ENCODE peak calls at places on chromosomes 11 and 22, in nine cellular contexts. One of them, this sample, is unnamed.

GRCh38 chr22:35549338-35549737 is 8.7 kb downstream of the RASD2 start:
- DNase-seq in astrocyte of the spinal cord: no peak
- DNase-seq in colonic mucosa: no peak
- DNase-seq in AG10803: no peak
- DNase-seq in dorsolateral prefrontal cortex: peak
- DNase-seq in CD4-positive, alpha-beta T cell: no peak
- DNase-seq in GM23338: no peak
- DNase-seq in GM13976: no peak
- DNase-seq in cardiac fibroblast: peak
- DNase-seq in this sample: no peak

GRCh38 chr11:75966546-75967287 is 151.7 kb downstream of the UVRAG start:
- DNase-seq in cardiac fibroblast: peak
- DNase-seq in GM13976: peak
- DNase-seq in dorsolateral prefrontal cortex: no peak
- DNase-seq in AG10803: peak
- DNase-seq in GM23338: peak
- DNase-seq in CD4-positive, alpha-beta T cell: no peak
- DNase-seq in colonic mucosa: no peak
- DNase-seq in astrocyte of the spinal cord: peak
- DNase-seq in this sample: no peak

GRCh38 chr11:62680825-62681240 is 2.0 kb upstream of the UBXN1 start:
- DNase-seq in colonic mucosa: peak
- DNase-seq in cardiac fibroblast: peak
- DNase-seq in GM13976: peak
- DNase-seq in dorsolateral prefrontal cortex: no peak
- DNase-seq in CD4-positive, alpha-beta T cell: no peak
- DNase-seq in AG10803: peak
- DNase-seq in astrocyte of the spinal cord: peak
- DNase-seq in GM23338: peak
- DNase-seq in this sample: no peak

GRCh38 chr11:107218123-107219084 is 200.1 kb upstream of the GUCY1A2 start:
- DNase-seq in GM13976: no peak
- DNase-seq in astrocyte of the spinal cord: no peak
- DNase-seq in cardiac fibroblast: no peak
- DNase-seq in GM23338: no peak
- DNase-seq in AG10803: no peak
- DNase-seq in dorsolateral prefrontal cortex: no peak
- DNase-seq in CD4-positive, alpha-beta T cell: no peak
- DNase-seq in colonic mucosa: no peak
- DNase-seq in this sample: no peak

GRCh38 chr11:57094206-57094940 is 87.4 kb upstream of the LRRC55 start:
- DNase-seq in astrocyte of the spinal cord: no peak
- DNase-seq in AG10803: peak
- DNase-seq in GM13976: no peak
- DNase-seq in cardiac fibroblast: peak
- DNase-seq in CD4-positive, alpha-beta T cell: no peak
- DNase-seq in colonic mucosa: no peak
- DNase-seq in GM23338: no peak
- DNase-seq in dorsolateral prefrontal cortex: no peak
- DNase-seq in this sample: no peak

GRCh38 chr22:21044931-21045584 is 688 bp upstream of the LRRC74B start:
- DNase-seq in CD4-positive, alpha-beta T cell: no peak
- DNase-seq in AG10803: peak
- DNase-seq in GM13976: no peak
- DNase-seq in GM23338: peak
- DNase-seq in cardiac fibroblast: peak
- DNase-seq in colonic mucosa: no peak
- DNase-seq in astrocyte of the spinal cord: peak
- DNase-seq in dorsolateral prefrontal cortex: no peak
- DNase-seq in this sample: no peak

GRCh38 chr11:77705195-77705876 is 67.7 kb upstream of the CLNS1A start:
- DNase-seq in CD4-positive, alpha-beta T cell: no peak
- DNase-seq in dorsolateral prefrontal cortex: no peak
- DNase-seq in colonic mucosa: no peak
- DNase-seq in GM13976: no peak
- DNase-seq in cardiac fibroblast: peak
- DNase-seq in astrocyte of the spinal cord: peak
- DNase-seq in GM23338: peak
- DNase-seq in AG10803: peak
- DNase-seq in this sample: no peak

GRCh38 chr11:88208742-88209141 is 33.5 kb upstream of the RAB38 start:
- DNase-seq in colonic mucosa: no peak
- DNase-seq in GM23338: no peak
- DNase-seq in cardiac fibroblast: peak
- DNase-seq in dorsolateral prefrontal cortex: no peak
- DNase-seq in AG10803: no peak
- DNase-seq in CD4-positive, alpha-beta T cell: no peak
- DNase-seq in astrocyte of the spinal cord: no peak
- DNase-seq in GM13976: no peak
- DNase-seq in this sample: no peak

GRCh38 chr11:706439-706956 is 467 bp downstream of the EPS8L2 start:
- DNase-seq in CD4-positive, alpha-beta T cell: no peak
- DNase-seq in astrocyte of the spinal cord: peak
- DNase-seq in GM13976: no peak
- DNase-seq in GM23338: no peak
- DNase-seq in cardiac fibroblast: peak
- DNase-seq in dorsolateral prefrontal cortex: no peak
- DNase-seq in AG10803: peak
- DNase-seq in colonic mucosa: peak
- DNase-seq in this sample: peak

GRCh38 chr11:58621586-58622262 is 741 bp upstream of the CNTF start:
- DNase-seq in cardiac fibroblast: no peak
- DNase-seq in GM13976: no peak
- DNase-seq in dorsolateral prefrontal cortex: no peak
- DNase-seq in GM23338: no peak
- DNase-seq in CD4-positive, alpha-beta T cell: no peak
- DNase-seq in AG10803: no peak
- DNase-seq in astrocyte of the spinal cord: no peak
- DNase-seq in colonic mucosa: no peak
- DNase-seq in this sample: no peak

GRCh38 chr11:95337175-95337957 is 106.4 kb upstream of the SESN3 start:
- DNase-seq in GM13976: peak
- DNase-seq in CD4-positive, alpha-beta T cell: peak
- DNase-seq in AG10803: peak
- DNase-seq in colonic mucosa: peak
- DNase-seq in dorsolateral prefrontal cortex: peak
- DNase-seq in astrocyte of the spinal cord: peak
- DNase-seq in cardiac fibroblast: peak
- DNase-seq in GM23338: peak
- DNase-seq in this sample: no peak

GRCh38 chr11:9858822-9859221 is 194.9 kb downstream of the SWAP70 start:
- DNase-seq in colonic mucosa: no peak
- DNase-seq in GM23338: peak
- DNase-seq in AG10803: peak
- DNase-seq in cardiac fibroblast: peak
- DNase-seq in dorsolateral prefrontal cortex: no peak
- DNase-seq in astrocyte of the spinal cord: peak
- DNase-seq in GM13976: no peak
- DNase-seq in CD4-positive, alpha-beta T cell: no peak
- DNase-seq in this sample: no peak

GRCh38 chr11:94768602-94769511 is 701 bp downstream of the AMOTL1 start:
- DNase-seq in dorsolateral prefrontal cortex: no peak
- DNase-seq in AG10803: no peak
- DNase-seq in cardiac fibroblast: peak
- DNase-seq in GM23338: peak
- DNase-seq in CD4-positive, alpha-beta T cell: no peak
- DNase-seq in GM13976: peak
- DNase-seq in astrocyte of the spinal cord: peak
- DNase-seq in colonic mucosa: no peak
- DNase-seq in this sample: no peak

GRCh38 chr11:67416416-67417335 is 1.2 kb downstream of the CARNS1 start:
- DNase-seq in astrocyte of the spinal cord: peak
- DNase-seq in colonic mucosa: no peak
- DNase-seq in AG10803: no peak
- DNase-seq in cardiac fibroblast: peak
- DNase-seq in dorsolateral prefrontal cortex: no peak
- DNase-seq in GM23338: peak
- DNase-seq in GM13976: no peak
- DNase-seq in CD4-positive, alpha-beta T cell: peak
- DNase-seq in this sample: no peak

GRCh38 chr11:63747006-63747405 is 21.6 kb downstream of the ZFTA start:
- DNase-seq in GM13976: no peak
- DNase-seq in colonic mucosa: no peak
- DNase-seq in cardiac fibroblast: peak
- DNase-seq in dorsolateral prefrontal cortex: no peak
- DNase-seq in AG10803: peak
- DNase-seq in CD4-positive, alpha-beta T cell: no peak
- DNase-seq in GM23338: no peak
- DNase-seq in astrocyte of the spinal cord: no peak
- DNase-seq in this sample: no peak
- TF ChIP-seq CTCF in GM13976: no peak
- TF ChIP-seq CTCF in colonic mucosa: no peak
- TF ChIP-seq CTCF in cardiac fibroblast: no peak
- TF ChIP-seq CTCF in dorsolateral prefrontal cortex: no peak
- TF ChIP-seq CTCF in AG10803: no peak
- TF ChIP-seq CTCF in CD4-positive, alpha-beta T cell: no peak
- TF ChIP-seq CTCF in GM23338: no peak
- TF ChIP-seq CTCF in astrocyte of the spinal cord: no peak
- TF ChIP-seq CTCF in this sample: no peak

GRCh38 chr11:99911116-99911515 is 776.0 kb upstream of the ARHGAP42 start:
- DNase-seq in AG10803: no peak
- DNase-seq in astrocyte of the spinal cord: no peak
- DNase-seq in CD4-positive, alpha-beta T cell: no peak
- DNase-seq in GM13976: no peak
- DNase-seq in colonic mucosa: no peak
- DNase-seq in cardiac fibroblast: no peak
- DNase-seq in GM23338: peak
- DNase-seq in dorsolateral prefrontal cortex: no peak
- DNase-seq in this sample: no peak
- TF ChIP-seq CTCF in AG10803: no peak
- TF ChIP-seq CTCF in astrocyte of the spinal cord: no peak
- TF ChIP-seq CTCF in CD4-positive, alpha-beta T cell: no peak
- TF ChIP-seq CTCF in GM13976: no peak
- TF ChIP-seq CTCF in colonic mucosa: no peak
- TF ChIP-seq CTCF in cardiac fibroblast: no peak
- TF ChIP-seq CTCF in GM23338: peak
- TF ChIP-seq CTCF in dorsolateral prefrontal cortex: no peak
- TF ChIP-seq CTCF in this sample: no peak

DNA sequence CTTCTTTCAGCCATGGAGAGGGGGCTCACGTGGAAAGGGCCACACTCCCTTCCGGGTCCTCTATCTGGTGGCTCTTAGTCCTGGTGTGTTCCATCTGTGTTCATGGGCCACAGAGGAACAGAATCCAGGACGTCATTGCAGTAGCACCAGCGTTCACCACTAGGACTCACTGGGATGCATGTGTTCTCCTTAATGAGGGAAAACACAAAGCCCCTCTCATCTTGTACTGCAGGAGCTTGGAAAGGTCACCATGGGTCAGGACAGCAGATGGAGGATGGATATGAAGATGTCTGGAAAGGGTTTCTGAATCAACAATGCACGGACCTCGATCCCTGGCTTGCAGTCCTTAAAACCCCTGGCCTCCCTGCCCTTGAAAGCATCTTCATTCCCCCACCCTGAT is 113.8 kb upstream of the THY1 start:
- DNase-seq in dorsolateral prefrontal cortex: no peak
- DNase-seq in colonic mucosa: no peak
- DNase-seq in GM13976: no peak
- DNase-seq in AG10803: no peak
- DNase-seq in astrocyte of the spinal cord: no peak
- DNase-seq in CD4-positive, alpha-beta T cell: no peak
- DNase-seq in cardiac fibroblast: no peak
- DNase-seq in GM23338: peak
- DNase-seq in this sample: no peak
- TF ChIP-seq CTCF in dorsolateral prefrontal cortex: no peak
- TF ChIP-seq CTCF in colonic mucosa: no peak
- TF ChIP-seq CTCF in GM13976: no peak
- TF ChIP-seq CTCF in AG10803: no peak
- TF ChIP-seq CTCF in astrocyte of the spinal cord: no peak
- TF ChIP-seq CTCF in CD4-positive, alpha-beta T cell: no peak
- TF ChIP-seq CTCF in cardiac fibroblast: peak
- TF ChIP-seq CTCF in GM23338: peak
- TF ChIP-seq CTCF in this sample: peak

GRCh38 chr11:19084661-19085315 is 24.3 kb upstream of the MRGPRX2 start:
- DNase-seq in dorsolateral prefrontal cortex: no peak
- DNase-seq in GM23338: no peak
- DNase-seq in CD4-positive, alpha-beta T cell: no peak
- DNase-seq in GM13976: no peak
- DNase-seq in cardiac fibroblast: no peak
- DNase-seq in AG10803: peak
- DNase-seq in astrocyte of the spinal cord: no peak
- DNase-seq in colonic mucosa: no peak
- DNase-seq in this sample: no peak
- TF ChIP-seq CTCF in dorsolateral prefrontal cortex: no peak
- TF ChIP-seq CTCF in GM23338: no peak
- TF ChIP-seq CTCF in CD4-positive, alpha-beta T cell: no peak
- TF ChIP-seq CTCF in GM13976: no peak
- TF ChIP-seq CTCF in cardiac fibroblast: no peak
- TF ChIP-seq CTCF in AG10803: no peak
- TF ChIP-seq CTCF in astrocyte of the spinal cord: no peak
- TF ChIP-seq CTCF in colonic mucosa: no peak
- TF ChIP-seq CTCF in this sample: no peak

GRCh38 chr22:40856513-40857308 is at the start of the genes ST13 and XPNPEP3:
- DNase-seq in astrocyte of the spinal cord: peak
- DNase-seq in GM23338: peak
- DNase-seq in colonic mucosa: peak
- DNase-seq in AG10803: peak
- DNase-seq in cardiac fibroblast: peak
- DNase-seq in CD4-positive, alpha-beta T cell: peak
- DNase-seq in dorsolateral prefrontal cortex: peak
- DNase-seq in GM13976: peak
- DNase-seq in this sample: peak
- TF ChIP-seq CTCF in astrocyte of the spinal cord: peak
- TF ChIP-seq CTCF in GM23338: no peak
- TF ChIP-seq CTCF in colonic mucosa: no peak
- TF ChIP-seq CTCF in AG10803: peak
- TF ChIP-seq CTCF in cardiac fibroblast: no peak
- TF ChIP-seq CTCF in CD4-positive, alpha-beta T cell: peak
- TF ChIP-seq CTCF in dorsolateral prefrontal cortex: peak
- TF ChIP-seq CTCF in GM13976: no peak
- TF ChIP-seq CTCF in this sample: peak

DNA sequence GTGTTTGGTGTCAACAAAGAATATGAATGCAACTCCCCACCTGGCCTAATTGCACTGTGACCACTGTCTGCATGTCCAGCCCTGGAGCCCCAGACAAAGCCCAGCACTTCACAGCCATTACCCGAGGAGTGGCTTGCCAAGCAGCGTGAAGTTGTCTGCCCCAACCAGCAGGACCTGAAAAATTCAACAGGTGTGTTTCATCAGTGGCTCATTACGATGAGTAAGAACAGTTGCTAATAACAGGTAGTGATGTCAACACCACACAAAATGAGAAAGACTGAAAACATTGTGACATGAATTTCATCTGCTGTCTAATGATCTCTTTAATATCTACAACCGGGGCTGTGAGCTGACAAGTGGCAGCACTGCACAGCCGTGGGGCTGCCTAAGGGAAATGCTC is 10.3 kb downstream of the MRPL21 start:
- DNase-seq in GM23338: no peak
- DNase-seq in GM13976: no peak
- DNase-seq in dorsolateral prefrontal cortex: no peak
- DNase-seq in AG10803: no peak
- DNase-seq in cardiac fibroblast: no peak
- DNase-seq in astrocyte of the spinal cord: no peak
- DNase-seq in CD4-positive, alpha-beta T cell: no peak
- DNase-seq in colonic mucosa: no peak
- DNase-seq in this sample: no peak
- TF ChIP-seq CTCF in GM23338: no peak
- TF ChIP-seq CTCF in GM13976: no peak
- TF ChIP-seq CTCF in dorsolateral prefrontal cortex: no peak
- TF ChIP-seq CTCF in AG10803: no peak
- TF ChIP-seq CTCF in cardiac fibroblast: no peak
- TF ChIP-seq CTCF in astrocyte of the spinal cord: no peak
- TF ChIP-seq CTCF in CD4-positive, alpha-beta T cell: no peak
- TF ChIP-seq CTCF in colonic mucosa: no peak
- TF ChIP-seq CTCF in this sample: no peak

This sample was measured in chondrocyte.